ENCODE peak calls at places on chromosomes 1 and 21, in five cellular contexts. One of them, this sample, is unnamed.

GRCh38 chr1:53115403-53116306 is 26.8 kb downstream of the SLC1A7 start:
- DNase-seq in HFFc6: no peak
- DNase-seq in OCI-LY7: no peak
- DNase-seq in GM04503: no peak
- DNase-seq in lower leg skin: no peak
- DNase-seq in this sample: peak

GRCh38 chr1:152190589-152190988 is 31.6 kb upstream of the RPTN start:
- DNase-seq in GM04503: no peak
- DNase-seq in lower leg skin: no peak
- DNase-seq in OCI-LY7: no peak
- DNase-seq in HFFc6: no peak
- DNase-seq in this sample: peak

GRCh38 chr1:205088341-205088740 is 4.1 kb upstream of the TMEM81 start:
- DNase-seq in lower leg skin: no peak
- DNase-seq in GM04503: no peak
- DNase-seq in OCI-LY7: no peak
- DNase-seq in HFFc6: peak
- DNase-seq in this sample: no peak

GRCh38 chr1:98126740-98127139 is 205.9 kb upstream of the DPYD start:
- DNase-seq in lower leg skin: no peak
- DNase-seq in OCI-LY7: no peak
- DNase-seq in HFFc6: no peak
- DNase-seq in GM04503: no peak
- DNase-seq in this sample: no peak

GRCh38 chr1:9249534-9250335 is 15.2 kb downstream of the H6PD start:
- DNase-seq in GM04503: no peak
- DNase-seq in HFFc6: peak
- DNase-seq in lower leg skin: no peak
- DNase-seq in OCI-LY7: peak
- DNase-seq in this sample: peak

GRCh38 chr21:36100971-36101641 is 31.3 kb downstream of the CBR1 start:
- DNase-seq in lower leg skin: no peak
- DNase-seq in OCI-LY7: no peak
- DNase-seq in GM04503: no peak
- DNase-seq in HFFc6: no peak
- DNase-seq in this sample: no peak

GRCh38 chr21:16388911-16389515 is 659.2 kb downstream of the USP25 start:
- DNase-seq in HFFc6: no peak
- DNase-seq in lower leg skin: no peak
- DNase-seq in GM04503: no peak
- DNase-seq in OCI-LY7: no peak
- DNase-seq in this sample: no peak

GRCh38 chr21:41770901-41771624 is 4.2 kb upstream of the RIPK4 start:
- DNase-seq in HFFc6: no peak
- DNase-seq in lower leg skin: no peak
- DNase-seq in OCI-LY7: no peak
- DNase-seq in GM04503: no peak
- DNase-seq in this sample: no peak

GRCh38 chr21:35375115-35375514 is 326.0 kb upstream of the RUNX1 start:
- DNase-seq in GM04503: peak
- DNase-seq in HFFc6: peak
- DNase-seq in OCI-LY7: no peak
- DNase-seq in lower leg skin: no peak
- DNase-seq in this sample: no peak

GRCh38 chr21:35586305-35586704 is 474.0 kb downstream of the SETD4 start:
- DNase-seq in GM04503: no peak
- DNase-seq in lower leg skin: no peak
- DNase-seq in OCI-LY7: no peak
- DNase-seq in HFFc6: no peak
- DNase-seq in this sample: no peak

GRCh38 chr1:11563560-11564069 is 84.7 kb downstream of the DISP3 start:
- DNase-seq in GM04503: no peak
- DNase-seq in OCI-LY7: peak
- DNase-seq in lower leg skin: no peak
- DNase-seq in HFFc6: no peak
- DNase-seq in this sample: peak

GRCh38 chr1:59775480-59775879 is 39.3 kb upstream of the HOOK1 start:
- DNase-seq in GM04503: no peak
- DNase-seq in OCI-LY7: no peak
- DNase-seq in lower leg skin: no peak
- DNase-seq in HFFc6: no peak
- DNase-seq in this sample: no peak

GRCh38 chr1:184373155-184373554 is 13.7 kb upstream of the C1orf21 start:
- DNase-seq in OCI-LY7: no peak
- DNase-seq in GM04503: no peak
- DNase-seq in HFFc6: no peak
- DNase-seq in lower leg skin: no peak
- DNase-seq in this sample: no peak

GRCh38 chr1:112532074-112532473 is 23.3 kb downstream of the WNT2B start:
- DNase-seq in HFFc6: no peak
- DNase-seq in OCI-LY7: no peak
- DNase-seq in lower leg skin: no peak
- DNase-seq in GM04503: no peak
- DNase-seq in this sample: no peak

GRCh38 chr1:185719021-185719420 is 15.2 kb upstream of the HMCN1 start:
- DNase-seq in lower leg skin: peak
- DNase-seq in GM04503: peak
- DNase-seq in HFFc6: peak
- DNase-seq in OCI-LY7: no peak
- DNase-seq in this sample: peak

GRCh38 chr1:171226757-171227370 is 21.4 kb upstream of the FMO1 start:
- DNase-seq in lower leg skin: peak
- DNase-seq in OCI-LY7: peak
- DNase-seq in GM04503: no peak
- DNase-seq in HFFc6: peak
- DNase-seq in this sample: peak

GRCh38 chr1:5597171-5597864 is 394.9 kb downstream of the NPHP4 start:
- DNase-seq in HFFc6: no peak
- DNase-seq in lower leg skin: no peak
- DNase-seq in GM04503: no peak
- DNase-seq in OCI-LY7: no peak
- DNase-seq in this sample: no peak

GRCh38 chr1:23779826-23780371 is 1.7 kb downstream of the PITHD1 start:
- DNase-seq in GM04503: no peak
- DNase-seq in OCI-LY7: no peak
- DNase-seq in HFFc6: peak
- DNase-seq in lower leg skin: no peak
- DNase-seq in this sample: peak

GRCh38 chr1:32334274-32334861 is 1.7 kb downstream of the MARCKSL1 start:
- DNase-seq in HFFc6: no peak
- DNase-seq in GM04503: no peak
- DNase-seq in OCI-LY7: peak
- DNase-seq in lower leg skin: no peak
- DNase-seq in this sample: peak

GRCh38 chr1:191641420-191642215 is 516.6 kb upstream of the RGS18 start:
- DNase-seq in GM04503: no peak
- DNase-seq in OCI-LY7: no peak
- DNase-seq in HFFc6: no peak
- DNase-seq in lower leg skin: no peak
- DNase-seq in this sample: no peak

GRCh38 chr1:179129702-179130473 is 48.0 kb downstream of the TOR3A start:
- DNase-seq in HFFc6: peak
- DNase-seq in lower leg skin: no peak
- DNase-seq in OCI-LY7: peak
- DNase-seq in GM04503: no peak
- DNase-seq in this sample: peak

GRCh38 chr1:228308628-228309547 is 97.7 kb downstream of the TRIM11 start:
- DNase-seq in HFFc6: no peak
- DNase-seq in OCI-LY7: no peak
- DNase-seq in GM04503: no peak
- DNase-seq in lower leg skin: no peak
- DNase-seq in this sample: peak

GRCh38 chr21:40349591-40349990 is 482.4 kb downstream of the PCP4 start:
- DNase-seq in GM04503: no peak
- DNase-seq in OCI-LY7: no peak
- DNase-seq in HFFc6: no peak
- DNase-seq in lower leg skin: no peak
- DNase-seq in this sample: no peak

GRCh38 chr1:16109571-16109970 is 36.1 kb upstream of the FAM131C start:
- DNase-seq in lower leg skin: no peak
- DNase-seq in HFFc6: no peak
- DNase-seq in OCI-LY7: no peak
- DNase-seq in GM04503: no peak
- DNase-seq in this sample: no peak

GRCh38 chr21:45872471-45872870 is 109.1 kb upstream of the COL6A1 start:
- DNase-seq in lower leg skin: no peak
- DNase-seq in OCI-LY7: no peak
- DNase-seq in GM04503: no peak
- DNase-seq in HFFc6: no peak
- DNase-seq in this sample: no peak

GRCh38 chr21:44509539-44509938 is 30.5 kb downstream of the KRTAP10-1 start:
- DNase-seq in HFFc6: no peak
- DNase-seq in OCI-LY7: peak
- DNase-seq in lower leg skin: peak
- DNase-seq in GM04503: no peak
- DNase-seq in this sample: peak

GRCh38 chr1:183227382-183227781 is 41.3 kb downstream of the LAMC2 start:
- DNase-seq in lower leg skin: no peak
- DNase-seq in OCI-LY7: no peak
- DNase-seq in GM04503: no peak
- DNase-seq in HFFc6: no peak
- DNase-seq in this sample: peak

GRCh38 chr1:246597340-246597739 is 31.1 kb downstream of the CNST start:
- DNase-seq in HFFc6: peak
- DNase-seq in lower leg skin: peak
- DNase-seq in OCI-LY7: no peak
- DNase-seq in GM04503: peak
- DNase-seq in this sample: peak

GRCh38 chr1:156146006-156146748 is 7.2 kb upstream of the SEMA4A start:
- DNase-seq in lower leg skin: peak
- DNase-seq in HFFc6: peak
- DNase-seq in OCI-LY7: peak
- DNase-seq in GM04503: peak
- DNase-seq in this sample: peak

GRCh38 chr1:17012775-17013501 is 1.2 kb upstream of the ATP13A2 start:
- DNase-seq in lower leg skin: no peak
- DNase-seq in GM04503: no peak
- DNase-seq in OCI-LY7: no peak
- DNase-seq in HFFc6: no peak
- DNase-seq in this sample: no peak

GRCh38 chr1:34140011-34140676 is 24.9 kb downstream of the CSMD2 start:
- DNase-seq in OCI-LY7: no peak
- DNase-seq in HFFc6: no peak
- DNase-seq in GM04503: no peak
- DNase-seq in lower leg skin: no peak
- DNase-seq in this sample: no peak